ENCODE peak calls at places on chromosomes 13 and 19, in six cellular contexts. W is fibroblast of lung, K is astrocyte, V is IMR-90, D is GM12878, S is K562. A is an unnamed sample.

GRCh38 chr13:25177012-25177411 is 4.9 kb upstream of the AMER2 start:
- DNase-seq in V (no peak), S (no peak), W (no peak), D (no peak), K (no peak), A (no peak)

GRCh38 chr13:76976488-76976887 is 15.4 kb upstream of the CLN5 start:
- DNase-seq in V (no peak), W (peak), D (no peak), S (no peak), K (peak), A (peak)

GRCh38 chr19:4524808-4525562 is 6.7 kb upstream of the PLIN4 start:
- DNase-seq in D (no peak), S (peak), W (no peak), V (no peak), K (no peak), A (peak)

GRCh38 chr19:17779281-17779930 is 15.5 kb upstream of the B3GNT3 start:
- DNase-seq in D (no peak), W (peak), K (peak), V (peak), S (peak), A (no peak)

GRCh38 chr13:77325371-77325941 is 1.4 kb downstream of the MYCBP2 start:
- DNase-seq in W (peak), V (no peak), S (no peak), D (no peak), K (no peak), A (peak)

GRCh38 chr13:37109080-37109678 is 3.7 kb upstream of the CSNK1A1L start:
- DNase-seq in D (no peak), K (peak), V (peak), S (no peak), W (peak), A (peak)

GRCh38 chr19:7971553-7972520 is 28.4 kb upstream of the TIMM44 start:
- DNase-seq in K (no peak), S (no peak), W (no peak), V (no peak), D (no peak), A (no peak)

GRCh38 chr13:52001120-52001731 is 10.0 kb downstream of the ATP7B start:
- DNase-seq in S (peak), W (peak), D (no peak), V (peak), K (peak), A (no peak)

GRCh38 chr13:45807520-45808099 is 43.9 kb downstream of the SIAH3 start:
- DNase-seq in D (peak), V (peak), S (peak), K (peak), W (peak), A (peak)

GRCh38 chr13:44685641-44686040 is 109.5 kb upstream of the TSC22D1 start:
- DNase-seq in W (peak), D (no peak), S (no peak), K (no peak), V (no peak), A (peak)

GRCh38 chr13:39283062-39283461 is 244.8 kb downstream of the NHLRC3 start:
- DNase-seq in S (no peak), D (no peak), V (no peak), K (no peak), W (no peak), A (no peak)

DNA sequence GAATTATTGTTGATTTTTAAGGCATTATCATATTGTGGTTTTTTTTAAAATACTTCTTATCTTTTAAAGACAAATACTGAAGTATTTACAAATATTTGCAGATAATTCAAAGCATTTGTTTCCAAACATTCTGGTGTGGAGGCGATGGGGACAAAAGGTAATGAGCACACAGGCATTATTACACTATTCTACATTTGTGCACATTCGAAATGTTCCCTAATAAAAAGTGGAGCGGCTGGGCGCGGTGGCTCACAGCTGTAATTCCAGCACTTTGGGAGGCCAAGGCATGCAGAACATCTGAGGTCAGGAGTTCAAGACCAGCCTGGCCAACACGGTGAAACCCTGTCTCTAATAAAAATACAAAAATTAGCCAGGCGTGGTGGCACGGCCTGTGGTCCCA is 133.4 kb downstream of the FOXO1 start:
- DNase-seq in S (no peak), D (no peak), K (no peak), V (no peak), W (no peak), A (no peak)
- H3K9ac ChIP-seq in S (no peak), D (no peak), K (no peak), V (no peak), W (no peak), A (no peak)

GRCh38 chr13:35855531-35856019 is 275.6 kb downstream of the DCLK1 start:
- DNase-seq in W (peak), K (peak), S (no peak), V (no peak), D (no peak), A (peak)

GRCh38 chr13:35856084-35856483 is 275.1 kb downstream of the DCLK1 start:
- DNase-seq in S (no peak), V (no peak), D (no peak), K (no peak), W (no peak), A (no peak)

GRCh38 chr13:35858665-35859064 is 272.5 kb downstream of the DCLK1 start:
- DNase-seq in K (no peak), V (no peak), S (no peak), W (no peak), D (no peak), A (no peak)

GRCh38 chr13:35857769-35858168 is 273.4 kb downstream of the DCLK1 start:
- DNase-seq in V (peak), W (peak), D (no peak), S (no peak), K (peak), A (no peak)

GRCh38 chr13:35856721-35857346 is 274.3 kb downstream of the DCLK1 start:
- DNase-seq in S (no peak), D (no peak), W (no peak), V (no peak), K (no peak), A (no peak)
- H3K4me2 ChIP-seq in S (no peak), D (no peak), W (no peak), V (no peak), K (peak), A (no peak)

DNA sequence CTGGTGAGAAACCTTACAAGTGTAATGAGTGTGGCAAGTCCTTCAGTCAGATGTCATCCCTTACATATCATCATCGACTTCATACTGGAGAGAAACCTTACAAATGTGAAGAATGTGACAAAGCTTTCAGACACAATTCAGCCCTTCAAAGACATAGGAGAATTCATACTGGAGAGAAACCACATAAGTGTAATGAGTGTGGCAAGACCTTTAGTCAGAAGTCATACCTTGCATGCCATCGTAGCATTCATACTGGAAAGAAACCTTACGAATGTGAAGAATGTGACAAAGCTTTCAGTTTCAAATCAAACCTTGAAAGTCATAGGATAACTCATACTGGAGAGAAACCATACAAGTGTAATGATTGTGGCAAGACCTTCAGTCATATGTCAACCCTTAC is 13.6 kb upstream of the ZNF765 start:
- DNase-seq in V (no peak), W (no peak), S (no peak), K (no peak), D (no peak), A (no peak)
- TF ChIP-seq CTCF in V (no peak), W (no peak), S (no peak), K (no peak), D (no peak), A (no peak)

GRCh38 chr19:45862564-45863334 is at the start of gene SYMPK:
- DNase-seq in K (peak), S (peak), V (peak), W (peak), D (peak), A (peak)

GRCh38 chr19:45864629-45865082 is 530 bp downstream of the FOXA3 start:
- DNase-seq in K (no peak), S (no peak), W (no peak), V (no peak), D (no peak), A (no peak)

GRCh38 chr19:45863840-45864628 is at the start of gene FOXA3:
- DNase-seq in W (peak), V (peak), K (no peak), S (peak), D (no peak), A (no peak)

GRCh38 chr19:45862271-45862563 is 730 bp downstream of the SYMPK start:
- DNase-seq in W (no peak), S (no peak), V (no peak), D (no peak), K (no peak), A (no peak)

GRCh38 chr19:45863335-45863839 is 440 bp upstream of the SYMPK start:
- DNase-seq in S (no peak), D (no peak), W (no peak), V (no peak), K (no peak), A (no peak)
- H3K9ac ChIP-seq in S (peak), D (peak), W (no peak), V (no peak), K (peak), A (no peak)

A was measured in mammary epithelial cell.